ENCODE peak calls at places on chromosomes 1 and 21, in four cellular contexts. S is GM12865, I is SJSA1, Y is esophagus squamous epithelium. H is an unnamed sample.

GRCh38 chr21:45516071-45516670 is 26.1 kb downstream of the SLC19A1 start:
- DNase-seq in S (no peak), I (no peak), Y (no peak), H (no peak)

GRCh38 chr1:98669355-98670296 is 8.1 kb downstream of the SNX7 start:
- DNase-seq in S (no peak), I (no peak), Y (no peak), H (no peak)

GRCh38 chr1:214993419-214993818 is 89.1 kb upstream of the KCNK2 start:
- DNase-seq in S (no peak), I (no peak), Y (no peak), H (no peak)

GRCh38 chr1:211722277-211723175 is 47.1 kb upstream of the NEK2 start:
- DNase-seq in S (no peak), I (no peak), Y (no peak), H (no peak)

GRCh38 chr1:16088351-16088911 is 15.0 kb upstream of the FAM131C start:
- DNase-seq in S (no peak), I (no peak), Y (no peak), H (no peak)

GRCh38 chr1:243926803-243927245 is 76.8 kb upstream of the AKT3 start:
- DNase-seq in S (no peak), I (peak), Y (no peak), H (no peak)

GRCh38 chr1:68916227-68916853 is 419.5 kb upstream of the DEPDC1 start:
- DNase-seq in S (no peak), I (no peak), Y (no peak), H (no peak)

GRCh38 chr1:243496173-243496553 is 240.3 kb downstream of the SDCCAG8 start:
- DNase-seq in S (no peak), I (no peak), Y (no peak), H (peak)

GRCh38 chr21:46183910-46184624 is at the start of gene SPATC1L:
- DNase-seq in S (peak), I (peak), Y (no peak), H (no peak)

GRCh38 chr1:51484591-51484990 is 34.5 kb downstream of the EPS15 start:
- DNase-seq in S (no peak), I (no peak), Y (no peak), H (no peak)

GRCh38 chr1:221845650-221846371 is 103.9 kb upstream of the DUSP10 start:
- DNase-seq in S (no peak), I (peak), Y (no peak), H (peak)

GRCh38 chr1:1969953-1970716 is 33.5 kb downstream of the CFAP74 start:
- DNase-seq in S (no peak), I (no peak), Y (no peak), H (no peak)

GRCh38 chr1:158180741-158181576 is at the start of gene CD1D:
- DNase-seq in S (peak), I (no peak), Y (no peak), H (no peak)

GRCh38 chr1:77489910-77490309 is 192.5 kb downstream of the ZZZ3 start:
- DNase-seq in S (no peak), I (no peak), Y (no peak), H (no peak)

GRCh38 chr1:225965231-225965630 is 24.2 kb upstream of the LEFTY2 start:
- DNase-seq in S (no peak), I (no peak), Y (no peak), H (no peak)

GRCh38 chr1:1415751-1416150 is 5.3 kb downstream of the ANKRD65 start:
- DNase-seq in S (no peak), I (no peak), Y (no peak), H (no peak)

GRCh38 chr1:116375884-116376733 is 3.1 kb downstream of the ATP1A1 start:
- DNase-seq in S (peak), I (peak), Y (no peak), H (peak)

GRCh38 chr1:206833741-206834140 is 31.7 kb upstream of the IL20 start:
- DNase-seq in S (no peak), I (no peak), Y (no peak), H (no peak)

GRCh38 chr1:32746130-32746529 is 43.6 kb upstream of the SYNC start:
- DNase-seq in S (no peak), I (no peak), Y (no peak), H (no peak)

GRCh38 chr1:179142889-179143299 is 61.0 kb downstream of the TOR3A start:
- DNase-seq in S (no peak), I (peak), Y (no peak), H (no peak)

GRCh38 chr1:10143961-10144485 is 66.3 kb upstream of the KIF1B start:
- DNase-seq in S (no peak), I (no peak), Y (no peak), H (no peak)

GRCh38 chr1:159171688-159172501 is 480 bp downstream of the CADM3 start:
- DNase-seq in S (no peak), I (no peak), Y (no peak), H (no peak)

GRCh38 chr1:209879539-209879938 is 51.8 kb downstream of the UTP25 start:
- DNase-seq in S (no peak), I (no peak), Y (no peak), H (no peak)

GRCh38 chr1:216281757-216282156 is 141.5 kb downstream of the USH2A start:
- DNase-seq in S (no peak), I (no peak), Y (no peak), H (no peak)

GRCh38 chr1:30758785-30759380 is 1.3 kb upstream of the LAPTM5 start:
- DNase-seq in S (peak), I (peak), Y (no peak), H (no peak)

GRCh38 chr1:155794605-155795265 is 62.3 kb downstream of the GON4L start:
- DNase-seq in S (no peak), I (no peak), Y (no peak), H (no peak)

GRCh38 chr1:155044812-155045690 is 6.1 kb upstream of the ADAM15 start:
- DNase-seq in S (peak), I (peak), Y (no peak), H (peak)

GRCh38 chr1:63480057-63480456 is 43.0 kb downstream of the ITGB3BP start:
- DNase-seq in S (no peak), I (no peak), Y (no peak), H (no peak)

GRCh38 chr1:175889044-175889443 is 145.6 kb upstream of the TNR start:
- DNase-seq in S (no peak), I (no peak), Y (no peak), H (no peak)

GRCh38 chr1:240701412-240701811 is 89.5 kb upstream of the GREM2 start:
- DNase-seq in S (no peak), I (no peak), Y (no peak), H (no peak)

GRCh38 chr1:159826436-159827101 is at the start of gene SLAMF8:
- DNase-seq in S (peak), I (no peak), Y (no peak), H (peak)

GRCh38 chr1:93744299-93744988 is 62.8 kb upstream of the BCAR3 start:
- DNase-seq in S (peak), I (peak), Y (no peak), H (no peak)

GRCh38 chr1:3139871-3140837 is 71.2 kb downstream of the PRDM16 start:
- DNase-seq in S (no peak), I (no peak), Y (no peak), H (no peak)

GRCh38 chr21:27571706-27572105 is 604.8 kb upstream of the ADAMTS5 start:
- DNase-seq in S (no peak), I (peak), Y (no peak), H (no peak)

GRCh38 chr1:171740987-171741871 is 636 bp downstream of the VAMP4 start:
- DNase-seq in S (peak), I (peak), Y (no peak), H (peak)

GRCh38 chr1:116710326-116711060 is 43.0 kb upstream of the IGSF3 start:
- DNase-seq in S (no peak), I (no peak), Y (no peak), H (no peak)

GRCh38 chr1:180170569-180170968 is 15.9 kb downstream of the QSOX1 start:
- DNase-seq in S (no peak), I (no peak), Y (no peak), H (no peak)

GRCh38 chr1:30743584-30744059 is 14.0 kb downstream of the LAPTM5 start:
- DNase-seq in S (peak), I (no peak), Y (no peak), H (no peak)

GRCh38 chr1:21621051-21621450 is 48.1 kb downstream of the RAP1GAP start:
- DNase-seq in S (no peak), I (no peak), Y (no peak), H (no peak)

GRCh38 chr1:21624577-21625389 is 44.4 kb downstream of the RAP1GAP start:
- DNase-seq in S (no peak), I (no peak), Y (no peak), H (no peak)

GRCh38 chr1:21621761-21622436 is 47.3 kb downstream of the RAP1GAP start:
- DNase-seq in S (no peak), I (no peak), Y (no peak), H (no peak)

GRCh38 chr1:21623411-21623961 is 45.7 kb downstream of the RAP1GAP start:
- DNase-seq in S (peak), I (no peak), Y (no peak), H (no peak)

DNA sequence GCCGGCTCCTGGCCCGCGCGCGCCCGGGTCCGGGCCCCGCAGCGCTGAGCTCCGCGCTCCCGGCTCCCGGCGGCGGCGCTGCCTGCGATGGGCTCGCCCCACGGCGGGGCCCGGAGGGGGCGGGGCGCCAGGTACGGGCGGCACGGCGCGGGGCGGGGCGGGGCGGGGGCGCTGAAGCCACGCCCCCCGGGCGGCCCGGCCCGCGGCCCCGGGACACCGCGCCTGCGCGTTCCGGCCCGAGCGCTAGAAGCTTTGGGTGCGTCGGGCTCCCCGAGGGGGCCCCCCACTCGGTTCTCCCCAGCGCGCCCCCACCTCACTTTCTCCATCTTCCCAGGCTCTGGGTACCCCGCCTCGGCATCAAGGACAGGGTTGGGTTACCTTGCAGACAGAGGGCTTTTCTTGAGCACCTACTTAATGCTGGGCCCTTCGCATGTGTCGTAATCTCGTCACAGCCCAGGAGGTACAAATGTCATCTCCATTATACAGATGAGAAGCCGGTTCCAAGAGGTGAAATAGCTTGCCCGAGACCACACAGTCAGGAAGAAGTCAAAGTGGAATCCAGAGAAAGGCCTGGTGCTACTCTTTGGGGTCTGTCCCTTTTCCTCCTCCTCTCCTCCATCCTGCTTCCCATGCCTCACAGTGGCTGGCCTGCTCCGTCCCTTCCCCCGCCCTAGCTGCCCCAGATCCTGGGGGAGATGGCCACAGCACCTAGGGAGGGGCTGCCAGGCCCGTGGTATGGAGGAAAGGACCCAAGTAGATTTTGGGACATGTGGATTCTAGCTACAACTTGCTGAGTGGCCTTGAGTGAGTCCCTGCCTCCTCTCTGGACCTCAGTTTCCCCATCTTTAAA is 46.5 kb downstream of the RAP1GAP start:
- DNase-seq in S (no peak), I (no peak), Y (no peak), H (no peak)
- H3K4me3 ChIP-seq in S (no peak), I (peak), Y (peak), H (no peak)

DNA sequence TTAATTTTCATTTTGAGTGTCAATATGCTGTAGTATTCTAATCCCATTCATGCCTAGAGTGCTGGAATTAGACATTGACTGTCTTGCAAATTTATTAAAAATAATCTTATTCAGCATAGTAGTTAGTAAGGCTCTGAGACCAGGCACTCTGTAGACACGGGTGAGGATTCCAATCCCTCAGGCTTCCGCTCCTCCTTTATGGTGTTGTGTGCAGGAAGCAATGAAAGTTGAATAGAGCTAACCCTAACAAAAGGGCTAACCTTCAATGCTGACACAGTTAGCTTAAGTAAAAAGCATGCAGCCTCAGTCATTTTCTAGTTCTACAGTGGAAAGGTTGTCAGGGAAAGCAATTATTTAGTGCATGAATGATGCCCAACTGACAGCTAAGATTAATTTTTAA is 199.6 kb upstream of the SGIP1 start:
- DNase-seq in S (peak), I (no peak), Y (no peak), H (no peak)
- H3K4me3 ChIP-seq in S (peak), I (peak), Y (peak), H (peak)

GRCh38 chr1:94820918-94821317 is 761 bp downstream of the SLC44A3 start:
- DNase-seq in S (no peak), I (no peak), Y (no peak), H (no peak)
- H3K4me3 ChIP-seq in S (no peak), I (no peak), Y (peak), H (no peak)

DNA sequence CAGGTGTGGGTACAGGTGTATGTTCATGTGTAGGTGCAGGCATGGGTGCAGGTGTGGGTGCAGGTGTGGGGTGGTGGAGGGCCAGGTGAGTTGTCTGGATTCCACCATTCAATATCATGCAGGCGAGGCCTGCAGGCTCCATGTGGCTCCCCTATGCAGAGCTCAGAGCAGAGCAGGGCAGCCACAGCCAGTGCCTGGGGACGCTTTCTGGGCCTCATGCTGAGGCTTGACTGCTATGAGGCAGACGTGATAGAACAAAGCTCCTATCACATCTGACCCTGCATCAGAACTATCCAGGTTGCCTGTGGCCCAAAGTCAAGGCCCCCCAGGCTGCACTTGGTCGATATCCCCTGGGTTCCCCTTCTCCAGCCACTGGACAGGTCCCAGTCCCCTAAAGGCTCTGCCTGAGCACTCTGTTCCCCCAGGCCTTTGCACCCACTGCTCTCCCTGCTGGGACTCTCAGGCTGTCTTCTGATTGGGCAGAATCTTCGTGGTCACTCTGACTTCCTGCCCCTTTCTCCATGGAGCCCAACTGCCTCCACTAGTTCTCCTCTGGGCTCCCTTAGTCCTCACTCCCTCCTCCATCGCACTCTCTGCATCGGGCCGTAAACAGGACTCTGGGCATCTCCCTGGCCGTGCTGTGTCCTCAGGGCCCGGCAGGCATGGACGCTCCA is 78.6 kb upstream of the ACTL8 start:
- DNase-seq in S (no peak), I (no peak), Y (no peak), H (no peak)
- H3K4me3 ChIP-seq in S (no peak), I (no peak), Y (no peak), H (no peak)

DNA sequence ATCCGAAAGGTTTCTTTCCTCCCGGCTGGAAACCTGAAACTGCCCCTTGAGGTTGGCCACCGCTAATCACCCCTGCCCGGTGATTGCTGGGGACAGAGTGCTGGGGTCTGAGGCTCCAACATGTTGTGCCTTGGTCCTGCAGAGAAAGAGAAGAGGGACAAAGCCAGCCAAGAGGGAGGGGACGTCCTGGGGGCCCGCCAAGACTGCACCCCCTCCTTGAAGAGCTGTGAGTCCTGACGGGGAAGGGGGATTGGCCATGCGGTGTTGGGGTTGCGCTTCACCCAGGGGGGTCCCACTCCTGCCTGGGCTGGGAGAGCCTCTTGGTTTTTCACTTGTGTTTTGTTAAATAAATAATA is 19.5 kb downstream of the LDLRAP1 start:
- DNase-seq in S (no peak), I (no peak), Y (no peak), H (no peak)
- H3K4me3 ChIP-seq in S (no peak), I (no peak), Y (no peak), H (no peak)

GRCh38 chr21:44511938-44512275 is 28.1 kb downstream of the KRTAP10-1 start:
- DNase-seq in S (no peak), I (no peak), Y (no peak), H (no peak)

GRCh38 chr21:44514218-44514520 is 25.8 kb downstream of the KRTAP10-1 start:
- DNase-seq in S (no peak), I (no peak), Y (no peak), H (no peak)

GRCh38 chr21:44512496-44513388 is 27.3 kb downstream of the KRTAP10-1 start:
- DNase-seq in S (no peak), I (no peak), Y (no peak), H (no peak)

GRCh38 chr21:44514746-44515358 is 25.1 kb downstream of the KRTAP10-1 start:
- DNase-seq in S (no peak), I (no peak), Y (no peak), H (no peak)

DNA sequence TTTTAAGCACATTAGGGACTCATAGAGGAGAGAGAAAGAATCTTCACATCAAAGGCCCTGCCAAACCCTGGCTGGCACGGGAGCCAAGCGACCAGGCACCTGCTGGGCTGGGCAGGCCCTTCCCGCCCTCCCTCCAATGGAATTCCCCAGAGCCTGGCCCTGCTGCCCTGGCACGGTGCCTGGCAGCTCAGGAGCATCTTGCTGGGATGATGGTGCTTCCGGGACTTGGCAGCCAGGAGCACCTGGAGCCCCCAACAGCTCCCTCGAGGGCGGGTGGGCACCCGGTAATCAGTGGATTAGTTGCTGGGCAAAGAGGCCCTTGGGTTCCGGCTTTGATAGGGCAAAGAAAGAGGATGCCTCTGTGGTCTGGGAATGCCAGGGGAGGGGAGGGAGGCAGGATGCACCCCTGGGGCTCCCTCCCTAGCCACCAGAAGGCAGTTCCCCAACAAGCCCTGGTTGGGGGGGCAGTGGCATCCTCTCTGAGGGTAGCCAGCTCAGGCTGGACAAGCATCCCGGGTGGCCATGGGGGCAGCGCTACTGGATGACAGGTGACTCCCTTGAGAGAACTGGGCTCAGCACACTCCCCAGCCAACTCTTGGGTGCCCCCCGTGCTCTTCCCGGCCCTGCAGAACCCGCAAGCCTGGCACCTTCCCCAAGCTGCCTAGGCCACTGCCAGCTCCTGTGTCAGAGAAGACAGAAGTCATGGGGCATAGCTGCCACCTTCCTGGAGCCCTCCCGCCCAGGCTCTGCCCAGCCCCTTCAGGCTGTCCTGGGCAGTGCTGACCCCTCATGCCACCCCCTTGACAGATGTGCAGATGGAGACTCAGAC is 26.4 kb downstream of the KRTAP10-1 start:
- DNase-seq in S (no peak), I (no peak), Y (no peak), H (no peak)
- H3K4me3 ChIP-seq in S (no peak), I (no peak), Y (no peak), H (no peak)